ENCODE peak calls at places on chromosomes 11 and 22, in nine cellular contexts. M is fibroblast of mammary gland, I is fibroblast of lung, D is Panc1, U is heart right ventricle, Q is psoas muscle, K is GM13977, O is A549, X is AG09309. Y is an unnamed sample.

GRCh38 chr11:94885581-94885980 is 87.8 kb downstream of the CWC15 start:
- DNase-seq in M (no peak), I (peak; percentile 19), D (no peak), U (no peak), Q (no peak), K (no peak), O (no peak), X (no peak), Y (no peak)

GRCh38 chr22:37171662-37172061 is 16.4 kb downstream of the C1QTNF6 start:
- DNase-seq in M (no peak), I (no peak), D (no peak), U (no peak), Q (no peak), K (no peak), O (no peak), X (no peak), Y (no peak)

GRCh38 chr11:78039919-78040671 is 17.0 kb upstream of the KCTD14 start:
- DNase-seq in M (peak; percentile 85), I (peak; percentile 90), D (no peak), U (peak; percentile 75), Q (peak; percentile 74), K (peak; percentile 53), O (peak; percentile 64), X (peak; percentile 46), Y (no peak)

GRCh38 chr11:108967571-108967970 is 302.7 kb downstream of the DDX10 start:
- DNase-seq in M (no peak), I (peak; percentile 36), D (no peak), U (peak; percentile 32), Q (no peak), K (no peak), O (no peak), X (no peak), Y (no peak)

GRCh38 chr22:21791635-21792625 is 56.3 kb upstream of the YPEL1 start:
- DNase-seq in M (peak; percentile 68), I (peak; percentile 71), D (no peak), U (no peak), Q (no peak), K (peak; percentile 64), O (no peak), X (no peak), Y (no peak)

GRCh38 chr11:77396305-77396704 is 77.6 kb downstream of the PAK1 start:
- DNase-seq in M (no peak), I (no peak), D (no peak), U (no peak), Q (no peak), K (no peak), O (no peak), X (no peak), Y (no peak)

GRCh38 chr22:49783926-49784629 is 43.6 kb downstream of the BRD1 start:
- DNase-seq in M (no peak), I (no peak), D (no peak), U (no peak), Q (peak; percentile 10), K (no peak), O (no peak), X (no peak), Y (no peak)

GRCh38 chr11:117037952-117038350 is 60.3 kb downstream of the SIK3 start:
- DNase-seq in M (no peak), I (no peak), D (no peak), U (no peak), Q (no peak), K (no peak), O (no peak), X (no peak), Y (no peak)

GRCh38 chr11:123480290-123480815 is 50.3 kb downstream of the GRAMD1B start:
- DNase-seq in M (no peak), I (no peak), D (no peak), U (no peak), Q (no peak), K (peak; percentile 44), O (no peak), X (no peak), Y (no peak)

GRCh38 chr11:123477205-123477907 is 47.3 kb downstream of the GRAMD1B start:
- DNase-seq in M (no peak), I (no peak), D (no peak), U (no peak), Q (no peak), K (no peak), O (no peak), X (no peak), Y (no peak)

GRCh38 chr11:123478352-123478986 is 48.4 kb downstream of the GRAMD1B start:
- DNase-seq in M (peak; percentile 85), I (peak; percentile 71), D (peak; percentile 61), U (peak; percentile 33), Q (peak; percentile 30), K (no peak), O (peak; percentile 71), X (no peak), Y (peak; percentile 38)

GRCh38 chr11:123481647-123482046 is 51.6 kb downstream of the GRAMD1B start:
- DNase-seq in M (no peak), I (no peak), D (no peak), U (no peak), Q (no peak), K (peak; percentile 36), O (no peak), X (no peak), Y (no peak)

GRCh38 chr11:123479048-123479837 is 49.2 kb downstream of the GRAMD1B start:
- DNase-seq in M (no peak), I (no peak), D (no peak), U (no peak), Q (no peak), K (peak; percentile 34), O (no peak), X (no peak), Y (no peak)
- TF ChIP-seq CTCF in M (no peak), I (no peak), D (no peak), U (no peak), Q (no peak), K (peak; percentile 0), O (no peak), X (no peak), Y (no peak)

GRCh38 chr11:58070585-58070984 is 39.8 kb downstream of the OR6Q1 start:
- DNase-seq in M (no peak), I (no peak), D (no peak), U (no peak), Q (no peak), K (no peak), O (no peak), X (no peak), Y (no peak)

GRCh38 chr11:58067685-58068084 is 36.9 kb downstream of the OR6Q1 start:
- DNase-seq in M (peak; percentile 25), I (peak; percentile 55), D (no peak), U (no peak), Q (no peak), K (no peak), O (no peak), X (no peak), Y (no peak)

DNA sequence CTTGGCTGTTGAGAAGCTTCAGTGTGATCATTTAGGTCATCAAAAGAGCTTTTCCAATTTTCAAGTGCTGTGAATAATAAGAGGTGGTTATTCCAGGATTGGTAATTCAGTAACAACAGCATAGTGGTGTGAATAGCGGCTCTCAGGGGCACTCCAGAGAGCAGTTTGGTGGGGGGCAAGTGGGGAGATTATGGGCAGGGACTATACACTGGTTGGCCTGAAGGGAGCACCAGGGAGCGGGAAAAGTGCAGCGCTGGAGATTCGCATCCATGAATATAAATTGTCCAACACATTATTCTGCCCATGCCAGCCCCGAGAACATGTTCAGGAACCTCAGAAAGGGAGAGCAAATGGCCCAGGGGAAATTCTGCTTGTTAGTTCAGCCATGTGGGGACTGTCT is 37.9 kb downstream of the OR6Q1 start:
- DNase-seq in M (no peak), I (no peak), D (no peak), U (no peak), Q (no peak), K (no peak), O (no peak), X (no peak), Y (no peak)
- TF ChIP-seq CTCF in M (no peak), I (no peak), D (peak; percentile 13), U (no peak), Q (no peak), K (no peak), O (no peak), X (no peak), Y (no peak)

GRCh38 chr11:14185461-14185860 is 173.5 kb downstream of the RRAS2 start:
- DNase-seq in M (no peak), I (no peak), D (no peak), U (no peak), Q (no peak), K (no peak), O (no peak), X (no peak), Y (no peak)

GRCh38 chr11:14186376-14186775 is 172.6 kb downstream of the RRAS2 start:
- DNase-seq in M (no peak), I (peak; percentile 15), D (no peak), U (no peak), Q (no peak), K (no peak), O (no peak), X (no peak), Y (no peak)

GRCh38 chr11:14189874-14190273 is 169.1 kb downstream of the RRAS2 start:
- DNase-seq in M (peak; percentile 56), I (no peak), D (no peak), U (peak; percentile 19), Q (peak; percentile 52), K (no peak), O (no peak), X (no peak), Y (no peak)

GRCh38 chr11:14193644-14194043 is 165.3 kb downstream of the RRAS2 start:
- DNase-seq in M (no peak), I (no peak), D (no peak), U (no peak), Q (no peak), K (no peak), O (no peak), X (no peak), Y (no peak)

DNA sequence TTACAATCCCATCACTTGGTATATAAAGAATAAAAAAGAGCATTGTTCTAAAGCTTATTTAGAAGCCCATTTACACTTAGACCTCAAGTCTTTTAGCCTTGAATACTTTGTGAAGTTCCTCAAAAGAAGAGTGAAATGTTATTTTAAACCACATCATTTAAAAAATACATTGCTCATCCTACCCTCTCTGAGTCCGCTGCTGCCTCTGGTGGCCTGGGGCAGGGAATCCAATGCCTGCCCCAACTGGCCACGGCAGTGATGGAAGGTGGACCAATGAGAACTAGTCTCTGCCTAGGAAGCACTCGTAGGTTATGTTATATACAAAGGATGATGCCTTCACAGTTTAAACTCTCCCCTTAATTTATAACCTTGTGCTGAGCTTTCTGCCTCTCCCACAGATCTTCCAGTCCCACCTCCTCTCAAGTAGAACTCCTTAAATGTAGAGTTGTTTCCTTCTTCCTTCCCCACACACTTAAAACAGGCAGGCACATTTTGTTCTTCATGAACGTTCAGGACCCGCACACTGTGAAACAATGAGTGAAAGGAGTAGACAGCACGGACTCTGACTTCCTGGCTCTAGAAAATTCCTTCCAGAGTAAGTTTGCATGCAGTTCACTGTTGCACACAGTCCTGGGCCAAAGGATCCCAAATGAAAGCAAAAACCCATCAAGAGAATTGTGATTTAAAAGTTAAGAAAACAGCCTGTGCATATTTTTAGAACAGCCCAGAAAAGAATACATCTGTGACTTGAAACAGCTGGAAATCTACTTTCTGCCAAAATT is 167.8 kb downstream of the RRAS2 start:
- DNase-seq in M (no peak), I (no peak), D (no peak), U (no peak), Q (no peak), K (no peak), O (no peak), X (no peak), Y (no peak)
- TF ChIP-seq CTCF in M (no peak), I (peak; percentile 12), D (no peak), U (no peak), Q (no peak), K (no peak), O (no peak), X (no peak), Y (no peak)

GRCh38 chr11:123100378-123101085 is 38.6 kb upstream of the HSPA8 start:
- DNase-seq in M (peak; percentile 45), I (peak; percentile 35), D (no peak), U (no peak), Q (peak; percentile 27), K (no peak), O (no peak), X (no peak), Y (no peak)

GRCh38 chr11:123107945-123108344 is 46.0 kb upstream of the HSPA8 start:
- DNase-seq in M (no peak), I (no peak), D (no peak), U (no peak), Q (no peak), K (no peak), O (no peak), X (no peak), Y (no peak)

DNA sequence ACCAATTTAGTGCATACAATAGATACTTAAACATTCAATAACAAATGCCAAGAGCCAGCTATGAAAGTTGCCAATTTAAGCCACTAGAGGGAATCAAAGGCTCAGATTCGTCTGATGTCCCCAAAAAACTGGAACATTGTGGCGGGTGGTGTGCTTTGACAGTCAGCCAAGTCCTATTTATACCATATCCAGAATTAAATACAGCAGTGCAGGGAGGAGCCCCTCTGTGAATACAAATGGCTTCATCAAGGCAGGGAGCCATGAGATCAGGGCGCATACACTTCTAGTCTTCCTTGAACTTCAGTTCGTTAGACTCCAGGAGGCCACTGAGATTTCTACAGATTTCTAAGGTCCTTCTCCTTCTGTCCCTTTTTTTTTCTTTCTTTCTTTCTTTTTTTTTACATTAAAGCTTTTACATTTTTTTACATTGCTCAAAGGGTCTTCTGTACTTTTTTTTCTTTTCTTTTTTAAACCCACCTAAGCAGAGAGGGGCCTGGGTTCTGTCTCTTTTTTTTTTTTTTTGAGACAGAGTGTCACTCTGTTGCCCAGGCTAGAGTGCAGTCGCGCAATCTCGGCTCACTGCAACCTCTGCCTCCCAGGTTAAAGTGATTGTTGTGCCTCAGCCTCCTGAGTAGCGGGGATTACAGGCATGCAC is 41.5 kb upstream of the HSPA8 start:
- DNase-seq in M (peak; percentile 87), I (peak; percentile 61), D (peak; percentile 59), U (no peak), Q (peak; percentile 20), K (no peak), O (peak; percentile 26), X (peak; percentile 24), Y (peak; percentile 16)
- TF ChIP-seq CTCF in M (peak; percentile 70), I (peak; percentile 71), D (peak; percentile 87), U (peak; percentile 56), Q (peak; percentile 55), K (peak; percentile 22), O (peak; percentile 69), X (peak; percentile 66), Y (peak; percentile 71)